ENCODE peak calls at places on chromosome 22, in nine cellular contexts. S is pancreas, J is A549, F is heart left ventricle, K is gastrocnemius medialis, Q is heart right ventricle, I is adrenal gland, G is left ventricle myocardium inferior, L is tibial nerve. H is an unnamed sample.

GRCh38 chr22:20442485-20443284 is 5.1 kb upstream of the SCARF2 start:
- DNase-seq in S (no peak), J (no peak), F (no peak), K (no peak), Q (no peak), I (no peak), G (no peak), L (no peak), H (no peak)

GRCh38 chr22:46352691-46353386 is 17.3 kb downstream of the TRMU start:
- DNase-seq in S (peak; percentile 81), J (peak; percentile 32), F (peak; percentile 71), K (peak; percentile 88), Q (peak; percentile 72), I (peak; percentile 89), G (peak; percentile 73), L (no peak), H (peak; percentile 6)

GRCh38 chr22:44493206-44493605 is 4.8 kb downstream of the RTL6 start:
- DNase-seq in S (no peak), J (no peak), F (no peak), K (no peak), Q (no peak), I (no peak), G (no peak), L (no peak), H (no peak)

GRCh38 chr22:36180038-36180880 is 19.7 kb upstream of the APOL3 start:
- DNase-seq in S (peak; percentile 97), J (peak; percentile 55), F (peak; percentile 86), K (peak; percentile 66), Q (peak; percentile 89), I (peak; percentile 91), G (peak; percentile 89), L (peak; percentile 84), H (peak; percentile 83)

GRCh38 chr22:23519442-23520177 is 60.5 kb downstream of the IGLL1 start:
- DNase-seq in S (no peak), J (no peak), F (no peak), K (no peak), Q (no peak), I (no peak), G (peak; percentile 7), L (no peak), H (no peak)

GRCh38 chr22:25702046-25702445 is 39.9 kb upstream of the MYO18B start:
- DNase-seq in S (no peak), J (no peak), F (no peak), K (no peak), Q (no peak), I (no peak), G (no peak), L (no peak), H (no peak)

GRCh38 chr22:45246060-45246985 is 5.6 kb upstream of the KIAA0930 start:
- DNase-seq in S (no peak), J (peak; percentile 88), F (no peak), K (no peak), Q (no peak), I (peak; percentile 77), G (no peak), L (no peak), H (no peak)

GRCh38 chr22:32623943-32624342 is 149.3 kb downstream of the FBXO7 start:
- DNase-seq in S (no peak), J (no peak), F (peak; percentile 45), K (peak; percentile 71), Q (peak; percentile 56), I (peak; percentile 73), G (peak; percentile 61), L (peak; percentile 80), H (peak; percentile 92)

GRCh38 chr22:42646569-42647525 is 2.3 kb downstream of the CYB5R3 start:
- DNase-seq in S (peak; percentile 73), J (no peak), F (peak; percentile 83), K (peak; percentile 58), Q (peak; percentile 84), I (peak; percentile 85), G (peak; percentile 83), L (no peak), H (peak; percentile 49)

GRCh38 chr22:32987081-32987631 is 71.0 kb downstream of the SYN3 start:
- DNase-seq in S (no peak), J (no peak), F (no peak), K (peak; percentile 21), Q (no peak), I (peak; percentile 75), G (no peak), L (no peak), H (no peak)

GRCh38 chr22:27540247-27540646 is 261.3 kb downstream of the MN1 start:
- DNase-seq in S (no peak), J (no peak), F (no peak), K (no peak), Q (no peak), I (no peak), G (no peak), L (no peak), H (no peak)

GRCh38 chr22:24188705-24189248 is 7.5 kb downstream of the SUSD2 start:
- DNase-seq in S (peak; percentile 53), J (no peak), F (no peak), K (peak; percentile 9), Q (no peak), I (no peak), G (no peak), L (no peak), H (no peak)

GRCh38 chr22:45203150-45203974 is 37.3 kb downstream of the KIAA0930 start:
- DNase-seq in S (no peak), J (no peak), F (no peak), K (no peak), Q (no peak), I (no peak), G (no peak), L (no peak), H (no peak)

GRCh38 chr22:45127866-45128265 is 35.9 kb upstream of the NUP50 start:
- DNase-seq in S (no peak), J (no peak), F (no peak), K (no peak), Q (no peak), I (no peak), G (no peak), L (no peak), H (no peak)

GRCh38 chr22:43375951-43376455 is 32.8 kb upstream of the SCUBE1 start:
- DNase-seq in S (no peak), J (no peak), F (no peak), K (no peak), Q (no peak), I (no peak), G (no peak), L (no peak), H (no peak)

GRCh38 chr22:39437836-39438704 is 18.7 kb upstream of the MGAT3 start:
- DNase-seq in S (no peak), J (no peak), F (no peak), K (no peak), Q (no peak), I (no peak), G (no peak), L (no peak), H (no peak)
- H3K4me3 ChIP-seq in S (peak overlapping the region; percentile 28), J (no peak overlapping the region), F (peak overlapping the region; percentile 19), K (peak overlapping the region; percentile 28), Q (no peak overlapping the region), I (no peak overlapping the region), G (peak overlapping the region; percentile 52), L (peak overlapping the region; percentile 22), H (no peak overlapping the region)

DNA sequence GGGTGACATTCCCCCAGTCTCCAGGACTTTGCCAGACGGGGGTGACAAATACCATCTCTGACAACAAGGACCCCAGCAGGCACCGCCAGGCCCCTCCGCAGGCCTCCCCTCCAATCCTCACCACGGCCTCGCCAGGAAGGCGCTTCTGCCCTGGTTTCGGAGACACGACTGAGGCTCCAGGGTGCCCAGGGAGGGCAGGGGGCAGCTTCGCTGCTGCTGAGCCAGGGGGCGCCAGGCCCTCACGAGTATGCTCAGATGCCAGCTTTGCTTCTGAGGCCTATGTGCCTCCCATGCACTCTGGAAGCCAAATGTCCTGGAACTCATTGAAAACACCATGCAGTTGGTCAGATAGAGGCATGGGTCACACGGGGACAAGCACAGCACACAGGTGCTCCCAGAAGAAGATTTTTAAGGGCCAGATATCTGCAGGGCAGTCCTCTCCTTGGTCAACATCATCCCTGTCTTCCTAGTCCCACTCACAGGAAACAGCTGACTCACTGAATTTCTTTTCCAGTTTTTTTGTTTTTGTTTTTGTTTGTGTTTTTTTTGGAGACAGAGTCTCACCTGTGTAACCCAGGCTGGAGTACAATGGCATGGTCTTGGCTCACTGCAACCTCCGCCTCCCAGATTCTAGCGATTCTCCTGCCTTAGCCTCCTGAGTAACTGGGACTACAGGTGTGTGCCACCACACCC is 19.9 kb downstream of the BID start:
- DNase-seq in S (no peak), J (no peak), F (no peak), K (no peak), Q (no peak), I (no peak), G (no peak), L (no peak), H (no peak)
- TF ChIP-seq CTCF in S (no peak), J (no peak), F (peak; percentile 26), K (no peak), Q (no peak), I (no peak), G (peak; percentile 53), L (no peak), H (peak; percentile 32)

GRCh38 chr22:41538583-41538982 is 5.7 kb downstream of the POLR3H start:
- DNase-seq in S (no peak), J (no peak), F (no peak), K (no peak), Q (no peak), I (no peak), G (no peak), L (no peak), H (no peak)

GRCh38 chr22:41540365-41540764 is 3.9 kb downstream of the POLR3H start:
- DNase-seq in S (no peak), J (no peak), F (no peak), K (no peak), Q (no peak), I (no peak), G (no peak), L (no peak), H (no peak)

GRCh38 chr22:41541484-41541883 is 2.8 kb downstream of the POLR3H start:
- DNase-seq in S (no peak), J (no peak), F (no peak), K (no peak), Q (no peak), I (no peak), G (no peak), L (no peak), H (no peak)

GRCh38 chr22:41539146-41540005 is 4.9 kb downstream of the POLR3H start:
- DNase-seq in S (no peak), J (no peak), F (no peak), K (no peak), Q (no peak), I (no peak), G (no peak), L (no peak), H (no peak)

DNA sequence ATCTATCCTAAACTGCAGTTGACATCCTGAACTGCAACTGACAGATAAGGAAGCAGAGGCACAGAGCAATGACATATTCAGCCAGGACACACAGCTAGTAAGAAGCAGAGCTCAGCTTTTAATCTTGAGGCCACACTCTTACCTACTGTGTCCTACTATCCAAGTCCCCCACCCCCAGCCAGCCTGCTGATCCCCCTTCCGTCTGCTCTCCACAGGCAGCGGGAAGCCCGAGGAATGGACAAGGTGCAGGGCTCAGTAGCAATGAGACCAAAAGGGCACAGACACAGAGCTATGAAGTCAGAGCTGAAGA is 4.3 kb downstream of the POLR3H start:
- DNase-seq in S (no peak), J (no peak), F (no peak), K (no peak), Q (no peak), I (no peak), G (no peak), L (no peak), H (no peak)
- H3K27ac ChIP-seq in S (no peak overlapping the region), J (no peak overlapping the region), F (no peak overlapping the region), K (no peak overlapping the region), Q (no peak overlapping the region), I (peak overlapping the region; percentile 21), G (no peak overlapping the region), L (no peak overlapping the region), H (peak overlapping the region; percentile 51)

GRCh38 chr22:50010676-50011446 is 1.7 kb downstream of the IL17REL start:
- DNase-seq in S (peak; percentile 51), J (no peak), F (no peak), K (no peak), Q (no peak), I (no peak), G (no peak), L (no peak), H (no peak)
- H3K4me3 ChIP-seq in S (no peak overlapping the region), J (no peak overlapping the region), F (peak overlapping the region; percentile 17), K (no peak overlapping the region), Q (no peak overlapping the region), I (no peak overlapping the region), G (no peak overlapping the region), L (peak overlapping the region; percentile 12), H (no peak overlapping the region)